ENCODE peak calls at places on chromosomes 11 and 22, in eight cellular contexts. S, K, O, Z, D, H, B and I are unnamed samples.

GRCh38 chr11:117506856-117507425 is 179.3 kb downstream of the CEP164 start:
- DNase-seq in S (no peak), H (no peak), K (no peak), O (no peak), Z (no peak), B (no peak), D (no peak), I (no peak)

GRCh38 chr22:27842994-27843431 is 41.5 kb upstream of the MN1 start:
- DNase-seq in K (no peak), Z (no peak), B (peak), D (no peak), O (no peak), S (no peak), H (no peak), I (no peak)

GRCh38 chr22:18103527-18104269 is 6.9 kb upstream of the TUBA8 start:
- DNase-seq in O (no peak), H (no peak), B (no peak), S (no peak), D (peak), K (no peak), Z (peak), I (no peak)

GRCh38 chr11:72524711-72525110 is 90.4 kb upstream of the CLPB start:
- DNase-seq in Z (no peak), S (no peak), H (peak), D (no peak), K (no peak), B (no peak), O (peak), I (no peak)

GRCh38 chr11:134126197-134126822 is 57.4 kb downstream of the JAM3 start:
- DNase-seq in Z (no peak), H (peak), K (peak), S (peak), B (no peak), D (no peak), O (peak), I (no peak)

GRCh38 chr22:23859201-23859600 is 1.5 kb downstream of the SLC2A11 start:
- DNase-seq in H (no peak), S (no peak), D (no peak), K (no peak), B (no peak), Z (no peak), O (no peak), I (no peak)

GRCh38 chr11:12581923-12582322 is 92.3 kb upstream of the TEAD1 start:
- DNase-seq in K (peak), S (no peak), B (no peak), D (no peak), Z (no peak), H (peak), O (peak), I (no peak)

GRCh38 chr11:95305726-95306522 is 74.9 kb upstream of the SESN3 start:
- DNase-seq in B (no peak), D (no peak), H (no peak), S (no peak), Z (no peak), O (no peak), K (no peak), I (no peak)

GRCh38 chr22:37801946-37802309 is 5.8 kb upstream of the GCAT start:
- DNase-seq in S (no peak), K (no peak), H (no peak), O (no peak), Z (no peak), B (no peak), D (no peak), I (no peak)

GRCh38 chr11:95359323-95359656 is 128.3 kb upstream of the SESN3 start:
- DNase-seq in H (no peak), D (no peak), K (no peak), S (no peak), Z (no peak), B (no peak), O (no peak), I (no peak)

GRCh38 chr11:64498151-64498550 is 92.9 kb upstream of the SLC22A12 start:
- DNase-seq in K (no peak), S (no peak), B (no peak), H (no peak), O (no peak), Z (no peak), D (no peak), I (no peak)
- H3K27ac ChIP-seq in K (no peak), S (no peak), B (no peak), H (no peak), O (no peak), Z (no peak), D (no peak), I (no peak)

GRCh38 chr11:64967376-64967775 is 4.5 kb downstream of the MAJIN start:
- DNase-seq in D (no peak), Z (no peak), B (no peak), S (no peak), O (no peak), H (no peak), K (no peak), I (no peak)

GRCh38 chr11:64970731-64971151 is 1.2 kb downstream of the MAJIN start:
- DNase-seq in K (no peak), B (no peak), O (no peak), H (no peak), D (no peak), Z (no peak), S (no peak), I (no peak)

GRCh38 chr11:64974124-64974523 is 2.2 kb upstream of the MAJIN start:
- DNase-seq in D (no peak), Z (no peak), S (no peak), B (no peak), K (no peak), O (no peak), H (no peak), I (no peak)

GRCh38 chr11:64969209-64969608 is 2.7 kb downstream of the MAJIN start:
- DNase-seq in S (no peak), D (no peak), O (peak), B (no peak), Z (no peak), H (peak), K (peak), I (no peak)

GRCh38 chr11:64971421-64972233 is at the start of gene MAJIN:
- DNase-seq in H (peak), B (peak), D (peak), K (peak), O (peak), S (no peak), Z (peak), I (peak)
- H3K4me3 ChIP-seq in H (peak), B (peak), D (peak), K (peak), O (peak), S (peak), Z (peak), I (peak)

GRCh38 chr11:20712912-20713311 is 43.5 kb downstream of the NELL1 start:
- DNase-seq in B (no peak), Z (no peak), D (no peak), K (no peak), S (no peak), O (no peak), H (no peak), I (no peak)
- TF ChIP-seq CTCF in B (no peak), Z (no peak), D (no peak), K (no peak), S (no peak), O (no peak), H (no peak), I (no peak)

DNA sequence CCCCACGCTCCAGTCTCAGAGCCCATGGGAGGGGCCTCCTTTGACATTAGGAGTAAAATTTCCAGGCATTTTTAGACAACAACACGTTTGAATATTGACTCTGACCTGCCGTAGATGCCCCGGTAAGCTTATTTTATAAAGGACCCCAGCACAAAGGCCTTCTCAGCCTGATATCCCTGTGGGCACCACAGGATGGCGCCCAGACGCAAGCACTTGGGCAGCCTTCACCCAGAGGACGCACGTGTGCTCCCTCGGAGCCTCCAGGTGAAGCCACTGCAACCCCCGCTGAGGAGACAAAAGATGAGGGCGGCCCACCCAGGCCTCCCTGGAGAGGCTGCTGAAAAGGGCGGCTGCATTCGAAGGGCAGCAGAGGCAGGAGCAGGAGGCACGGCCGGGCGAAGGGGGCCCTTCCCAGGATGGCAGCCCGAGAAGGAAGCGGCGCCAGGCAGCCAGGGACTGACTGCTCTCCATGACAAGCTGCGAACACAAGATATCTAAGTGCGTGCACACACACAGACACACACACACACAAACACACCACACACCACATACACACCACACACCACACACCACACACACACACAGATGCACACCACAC is 15.2 kb upstream of the TH start:
- DNase-seq in S (no peak), K (no peak), D (no peak), Z (no peak), O (no peak), H (peak), B (no peak), I (no peak)
- H3K27ac ChIP-seq in S (no peak), K (no peak), D (no peak), Z (no peak), O (no peak), H (no peak), B (no peak), I (no peak)